ENCODE peak calls at places on chromosomes 12 and 14, in five cellular contexts. T is left ventricle myocardium inferior, C is Calu3, M is COLO829, E is stromal cell of bone marrow. I is an unnamed sample.

GRCh38 chr14:60544659-60545058 is 35.7 kb downstream of the SIX6 start:
- DNase-seq in T (no peak), C (no peak), M (no peak), E (no peak), I (no peak)

GRCh38 chr12:6230321-6231110 is 30.3 kb downstream of the CD9 start:
- DNase-seq in T (peak; percentile 42), C (no peak), M (peak; percentile 88), E (no peak), I (no peak)

GRCh38 chr12:58750484-58750883 is 169.8 kb downstream of the LRIG3 start:
- DNase-seq in T (no peak), C (no peak), M (peak; percentile 8), E (peak; percentile 90), I (no peak)

GRCh38 chr12:98856897-98857540 is 211.9 kb downstream of the APAF1 start:
- DNase-seq in T (no peak), C (no peak), M (no peak), E (no peak), I (no peak)

GRCh38 chr14:75069021-75069810 is at the start of gene ZC2HC1C:
- DNase-seq in T (peak; percentile 97), C (peak; percentile 92), M (peak; percentile 84), E (peak; percentile 84), I (peak; percentile 64)

GRCh38 chr14:38143651-38144505 is 63.8 kb upstream of the SSTR1 start:
- DNase-seq in T (no peak), C (no peak), M (peak; percentile 12), E (no peak), I (no peak)

GRCh38 chr12:65640489-65640901 is 183.8 kb upstream of the HMGA2 start:
- DNase-seq in T (no peak), C (no peak), M (peak; percentile 45), E (peak; percentile 95), I (no peak)

GRCh38 chr14:103188691-103189480 is 65.6 kb downstream of the TNFAIP2 start:
- DNase-seq in T (peak; percentile 36), C (peak; percentile 52), M (no peak), E (no peak), I (no peak)

GRCh38 chr14:85418716-85419115 is 111.2 kb upstream of the FLRT2 start:
- DNase-seq in T (no peak), C (no peak), M (no peak), E (no peak), I (no peak)

GRCh38 chr12:3272958-3273357 is 195.8 kb downstream of the TSPAN9 start:
- DNase-seq in T (no peak), C (no peak), M (no peak), E (no peak), I (no peak)